ENCODE peak calls at places on chromosomes 5 and 9, in eight cellular contexts. P, C, V, M, U, Q, F and H are unnamed samples.

GRCh38 chr5:163458778-163459405 is 1.0 kb downstream of the NUDCD2 start:
- DNase-seq in P (no peak), Q (no peak), M (peak; percentile 19), V (no peak), U (no peak), C (no peak), F (no peak), H (no peak)

GRCh38 chr5:125870271-125870670 is 552.9 kb upstream of the GRAMD2B start:
- DNase-seq in C (no peak), M (no peak), F (no peak), U (no peak), V (no peak), P (no peak), Q (no peak), H (no peak)

GRCh38 chr9:111627260-111627963 is 3.7 kb upstream of the DNAJC25 start:
- DNase-seq in Q (no peak), C (no peak), V (no peak), M (no peak), P (no peak), F (no peak), U (no peak), H (no peak)

GRCh38 chr5:126540631-126541030 is 54.4 kb downstream of the ALDH7A1 start:
- DNase-seq in F (no peak), Q (no peak), C (peak; percentile 54), U (no peak), V (no peak), M (no peak), P (no peak), H (no peak)

GRCh38 chr5:8457187-8458037 is 588.5 kb downstream of the MTRR start:
- DNase-seq in P (peak; percentile 85), Q (peak; percentile 98), V (peak; percentile 98), F (peak; percentile 91), M (no peak), U (peak; percentile 96), C (peak; percentile 91), H (peak; percentile 97)

GRCh38 chr5:132205385-132206125 is 22.1 kb downstream of the P4HA2 start:
- DNase-seq in U (no peak), V (no peak), M (peak; percentile 94), P (peak; percentile 2), Q (no peak), F (no peak), C (peak; percentile 58), H (no peak)

GRCh38 chr9:20353529-20353928 is 268.8 kb downstream of the MLLT3 start:
- DNase-seq in M (no peak), V (no peak), U (no peak), P (no peak), Q (no peak), C (no peak), F (no peak), H (no peak)

GRCh38 chr5:180070726-180071417 is 687 bp downstream of the RNF130 start:
- DNase-seq in M (no peak), C (peak; percentile 72), F (peak; percentile 48), Q (no peak), P (no peak), V (no peak), U (peak; percentile 59), H (no peak)

GRCh38 chr9:2560175-2560574 is 61.4 kb upstream of the VLDLR start:
- DNase-seq in V (no peak), Q (no peak), C (no peak), F (peak; percentile 9), P (no peak), M (no peak), U (no peak), H (no peak)

GRCh38 chr9:78070530-78070929 is 38.9 kb upstream of the GNAQ start:
- DNase-seq in F (no peak), C (no peak), M (no peak), V (no peak), P (no peak), Q (no peak), U (no peak), H (no peak)

GRCh38 chr5:172274951-172275753 is 8.4 kb downstream of the UBTD2 start:
- DNase-seq in M (no peak), P (no peak), Q (no peak), U (no peak), V (no peak), F (no peak), C (no peak), H (no peak)

GRCh38 chr5:169160405-169160901 is 140.5 kb downstream of the SLIT3 start:
- DNase-seq in C (peak; percentile 68), F (peak; percentile 46), U (no peak), M (no peak), Q (no peak), V (no peak), P (no peak), H (no peak)
- TF ChIP-seq CTCF in C (peak; percentile 21), F (peak; percentile 21), U (no peak), M (peak; percentile 25), Q (no peak), V (no peak), P (no peak), H (peak; percentile 11)

GRCh38 chr9:98861881-98862501 is 54.5 kb downstream of the GALNT12 start:
- DNase-seq in M (no peak), C (no peak), F (peak; percentile 52), P (no peak), U (peak; percentile 29), V (peak; percentile 74), Q (peak; percentile 26), H (no peak)
- H3K27ac ChIP-seq in M (no peak overlapping the region), C (no peak overlapping the region), F (peak overlapping the region; percentile 7), P (no peak overlapping the region), U (no peak overlapping the region), V (no peak overlapping the region), Q (no peak overlapping the region), H (no peak overlapping the region)

GRCh38 chr5:11062379-11062778 is 301.3 kb upstream of the DAP start:
- DNase-seq in C (no peak), U (no peak), F (no peak), P (no peak), V (no peak), M (no peak), Q (no peak), H (no peak)
- TF ChIP-seq CTCF in C (no peak), U (no peak), F (no peak), P (no peak), V (no peak), M (no peak), Q (no peak), H (no peak)

GRCh38 chr9:38103340-38103739 is 34.3 kb upstream of the SHB start:
- DNase-seq in M (no peak), F (no peak), V (no peak), U (no peak), Q (no peak), P (no peak), C (no peak), H (no peak)
- H3K27ac ChIP-seq in M (no peak overlapping the region), F (no peak overlapping the region), V (no peak overlapping the region), U (no peak overlapping the region), Q (no peak overlapping the region), P (no peak overlapping the region), C (no peak overlapping the region), H (no peak overlapping the region)

GRCh38 chr9:36854751-36855150 is 179.3 kb downstream of the PAX5 start:
- DNase-seq in U (no peak), C (no peak), Q (no peak), M (no peak), F (no peak), P (no peak), V (no peak), H (no peak)

GRCh38 chr9:36858805-36859375 is 175.2 kb downstream of the PAX5 start:
- DNase-seq in Q (no peak), F (no peak), V (no peak), U (no peak), P (no peak), C (no peak), M (no peak), H (no peak)

GRCh38 chr9:36854034-36854433 is 180.0 kb downstream of the PAX5 start:
- DNase-seq in C (no peak), F (no peak), V (no peak), P (no peak), Q (no peak), M (no peak), U (no peak), H (no peak)

GRCh38 chr9:36853233-36853632 is 180.8 kb downstream of the PAX5 start:
- DNase-seq in V (no peak), U (no peak), F (no peak), M (no peak), C (no peak), P (no peak), Q (no peak), H (no peak)

GRCh38 chr9:36855443-36856315 is 178.4 kb downstream of the PAX5 start:
- DNase-seq in F (peak; percentile 61), M (peak; percentile 71), U (no peak), Q (no peak), C (no peak), P (no peak), V (no peak), H (no peak)
- TF ChIP-seq CTCF in F (peak; percentile 53), M (peak; percentile 76), U (no peak), Q (peak; percentile 25), C (no peak), P (no peak), V (no peak), H (no peak)

GRCh38 chr9:134062461-134063087 is 5.3 kb downstream of the BRD3 start:
- DNase-seq in Q (no peak), V (peak; percentile 70), P (no peak), C (peak; percentile 49), F (no peak), M (no peak), U (no peak), H (peak; percentile 57)
- H3K27ac ChIP-seq in Q (no peak overlapping the region), V (no peak overlapping the region), P (no peak overlapping the region), C (no peak overlapping the region), F (no peak overlapping the region), M (no peak overlapping the region), U (no peak overlapping the region), H (no peak overlapping the region)

DNA sequence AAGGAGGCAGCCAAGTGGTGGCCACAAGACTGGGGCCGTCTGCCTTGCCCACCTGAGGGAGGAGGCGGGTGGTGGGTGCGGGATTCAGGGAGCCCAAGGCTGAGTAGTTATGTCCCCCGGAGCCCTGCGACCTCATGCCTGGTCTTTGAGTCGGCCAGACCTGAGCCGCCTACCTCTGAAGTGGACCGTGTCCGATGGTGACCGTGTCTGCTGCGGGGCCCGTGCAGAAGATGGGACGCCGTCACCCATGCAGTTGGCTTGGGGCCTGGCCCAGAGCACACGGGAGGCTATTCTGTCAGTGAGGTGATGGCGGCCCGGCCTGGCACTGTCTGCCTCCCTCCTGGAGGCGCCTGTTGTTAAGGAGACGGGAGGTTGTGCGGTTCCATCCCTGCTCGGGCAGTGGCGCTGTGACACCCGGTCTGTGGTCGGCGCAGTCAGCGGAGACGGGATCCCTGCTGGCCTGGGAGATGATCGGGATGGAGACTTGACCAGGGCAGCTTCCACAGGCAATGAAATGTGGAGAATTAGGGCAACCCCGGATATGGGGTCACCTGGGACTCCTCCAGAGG is 62.5 kb upstream of the FCN2 start:
- DNase-seq in C (no peak), V (no peak), Q (no peak), M (no peak), P (no peak), F (no peak), U (no peak), H (no peak)
- TF ChIP-seq CTCF in C (no peak), V (no peak), Q (no peak), M (no peak), P (no peak), F (no peak), U (no peak), H (no peak)